ENCODE peak calls at places on chromosomes 7 and 10, in nine cellular contexts. L, G, X, H, F, T, B, U and I are unnamed samples.

GRCh38 chr10:63083904-63084689 is 49.0 kb upstream of the NRBF2 start:
- DNase-seq in L (peak), G (peak), X (no peak), H (peak), F (no peak), T (peak), B (peak), U (peak), I (peak)

GRCh38 chr7:148894596-148894995 is 10.5 kb upstream of the EZH2 start:
- DNase-seq in L (no peak), G (no peak), X (no peak), H (peak), F (no peak), T (no peak), B (no peak), U (no peak), I (no peak)

GRCh38 chr10:79397575-79398303 is 47.7 kb downstream of the ZCCHC24 start:
- DNase-seq in L (no peak), G (no peak), X (no peak), H (peak), F (no peak), T (peak), B (no peak), U (no peak), I (no peak)

GRCh38 chr10:46247181-46247475 is 39.7 kb upstream of the ANTXRL start:
- DNase-seq in L (peak), G (no peak), X (no peak), H (no peak), F (peak), T (no peak), B (no peak), U (no peak), I (no peak)

GRCh38 chr10:124292911-124293640 is 125.6 kb downstream of the OAT start:
- DNase-seq in L (no peak), G (no peak), X (no peak), H (no peak), F (no peak), T (peak), B (no peak), U (no peak), I (no peak)

GRCh38 chr10:132422931-132423813 is 26.2 kb downstream of the PWWP2B start:
- DNase-seq in L (peak), G (no peak), X (no peak), H (no peak), F (peak), T (no peak), B (no peak), U (no peak), I (no peak)

GRCh38 chr7:6350057-6350752 is 77.8 kb upstream of the CYTH3 start:
- DNase-seq in L (no peak), G (no peak), X (no peak), H (no peak), F (no peak), T (no peak), B (no peak), U (no peak), I (no peak)

GRCh38 chr10:131198401-131198800 is 113.1 kb downstream of the TCERG1L start:
- DNase-seq in L (no peak), G (no peak), X (peak), H (no peak), F (peak), T (no peak), B (no peak), U (no peak), I (no peak)

GRCh38 chr10:111084346-111085255 is 7.8 kb downstream of the ADRA2A start:
- DNase-seq in L (no peak), G (no peak), X (no peak), H (peak), F (no peak), T (no peak), B (no peak), U (no peak), I (no peak)

GRCh38 chr7:155232911-155233702 is 64.6 kb upstream of the INSIG1 start:
- DNase-seq in L (no peak), G (no peak), X (no peak), H (peak), F (peak), T (peak), B (no peak), U (no peak), I (no peak)

GRCh38 chr10:24821986-24822385 is 98.3 kb upstream of the ARHGAP21 start:
- DNase-seq in L (no peak), G (no peak), X (no peak), H (no peak), F (no peak), T (peak), B (no peak), U (peak), I (peak)

GRCh38 chr7:128794436-128794835 is 2.7 kb downstream of the CCDC136 start:
- DNase-seq in L (no peak), G (no peak), X (no peak), H (no peak), F (no peak), T (no peak), B (no peak), U (no peak), I (no peak)

GRCh38 chr7:5689118-5689517 is 92.3 kb downstream of the RNF216 start:
- DNase-seq in L (no peak), G (no peak), X (no peak), H (peak), F (no peak), T (peak), B (no peak), U (no peak), I (no peak)

GRCh38 chr10:6010569-6010968 is 33.2 kb upstream of the IL15RA start:
- DNase-seq in L (no peak), G (no peak), X (no peak), H (no peak), F (no peak), T (no peak), B (no peak), U (no peak), I (no peak)

GRCh38 chr10:7589748-7590147 is 77.0 kb downstream of the ITIH5 start:
- DNase-seq in L (no peak), G (no peak), X (no peak), H (no peak), F (peak), T (no peak), B (no peak), U (no peak), I (no peak)

GRCh38 chr10:91163709-91164474 is 56.6 kb upstream of the PCGF5 start:
- DNase-seq in L (no peak), G (no peak), X (no peak), H (peak), F (peak), T (peak), B (peak), U (peak), I (peak)

GRCh38 chr7:4641091-4641666 is 40.9 kb upstream of the FOXK1 start:
- DNase-seq in L (no peak), G (no peak), X (no peak), H (no peak), F (no peak), T (no peak), B (no peak), U (no peak), I (no peak)

GRCh38 chr10:75959912-75960311 is 528.5 kb downstream of the LRMDA start:
- DNase-seq in L (no peak), G (no peak), X (no peak), H (no peak), F (no peak), T (peak), B (no peak), U (no peak), I (no peak)

GRCh38 chr10:72066318-72067284 is 21.8 kb downstream of the SPOCK2 start:
- DNase-seq in L (no peak), G (no peak), X (no peak), H (no peak), F (peak), T (no peak), B (no peak), U (no peak), I (no peak)

GRCh38 chr10:59536151-59536550 is 173.5 kb downstream of the SLC16A9 start:
- DNase-seq in L (no peak), G (no peak), X (no peak), H (peak), F (no peak), T (peak), B (no peak), U (no peak), I (no peak)

GRCh38 chr10:75062191-75062849 is 49.1 kb upstream of the SAMD8 start:
- DNase-seq in L (no peak), G (no peak), X (no peak), H (peak), F (peak), T (peak), B (no peak), U (no peak), I (no peak)

GRCh38 chr7:2146676-2147472 is 85.9 kb downstream of the MAD1L1 start:
- DNase-seq in L (no peak), G (no peak), X (no peak), H (no peak), F (no peak), T (no peak), B (no peak), U (no peak), I (no peak)